ENCODE peak calls at places on chromosomes 7 and 10, in five cellular contexts. A is NCI-H345, R is memory B cell, O is substantia nigra, N is T-helper 9 cell. D is an unnamed sample.

GRCh38 chr10:122417667-122418066 is 36.8 kb upstream of the ARMS2 start:
- DNase-seq in A (no peak), N (no peak), R (no peak), O (no peak), D (no peak)

GRCh38 chr10:86288695-86289576 is 77.7 kb downstream of the GRID1 start:
- DNase-seq in R (no peak), N (no peak), A (no peak), O (no peak), D (no peak)

GRCh38 chr10:24935504-24936292 is 16.7 kb downstream of the PRTFDC1 start:
- DNase-seq in A (no peak), N (no peak), R (no peak), O (no peak), D (no peak)

GRCh38 chr7:7183833-7184463 is 1.6 kb downstream of the C1GALT1 start:
- DNase-seq in R (no peak), N (no peak), A (no peak), O (no peak), D (no peak)

GRCh38 chr10:5960070-5960972 is 17.0 kb downstream of the IL15RA start:
- DNase-seq in N (no peak), O (no peak), R (no peak), A (no peak), D (no peak)

GRCh38 chr10:12321641-12322040 is 27.7 kb upstream of the CAMK1D start:
- DNase-seq in O (no peak), A (no peak), N (no peak), R (no peak), D (no peak)

GRCh38 chr10:63247771-63248170 is 114.6 kb downstream of the NRBF2 start:
- DNase-seq in R (no peak), A (no peak), O (no peak), N (no peak), D (no peak)

GRCh38 chr7:12409097-12409711 is 5.5 kb upstream of the VWDE start:
- DNase-seq in N (no peak), A (no peak), R (no peak), O (no peak), D (no peak)

D was measured in NCI-H1417.